ENCODE peak calls at places on chromosomes 4 and X, in five cellular contexts. O is HCT116, R is stomach, G is transverse colon, T is upper lobe of left lung. X is an unnamed sample.
A peak's percentile ranks its signal among the peaks of the same experiment; 100 is the strongest.

GRCh38 chr4:32025840-32026459 is 1305.8 kb downstream of the PCDH7 start:
- DNase-seq in G (peak; percentile 35), O (peak; percentile 74), R (no peak), T (no peak), X (no peak)

GRCh38 chr4:182843813-182844325 is 73.3 kb downstream of the DCTD start:
- DNase-seq in G (no peak), T (no peak), R (no peak), O (no peak), X (no peak)

GRCh38 chrX:9528498-9528897 is 63.6 kb downstream of the TBL1X start:
- DNase-seq in O (no peak), R (no peak), T (no peak), G (no peak), X (no peak)

GRCh38 chr4:160835789-160836188 is 1328.0 kb downstream of the FSTL5 start:
- DNase-seq in T (no peak), O (peak; percentile 33), G (no peak), R (no peak), X (no peak)

GRCh38 chr4:54940996-54941395 is 184.4 kb downstream of the KDR start:
- DNase-seq in R (no peak), G (no peak), O (no peak), T (no peak), X (no peak)

GRCh38 chr4:112517911-112518310 is 1.9 kb upstream of the NEUROG2 start:
- DNase-seq in O (no peak), T (no peak), G (no peak), R (no peak), X (no peak)

GRCh38 chr4:30434656-30435055 is 285.5 kb upstream of the PCDH7 start:
- DNase-seq in R (no peak), T (no peak), O (no peak), G (no peak), X (no peak)

GRCh38 chrX:24019448-24019847 is 7.5 kb downstream of the KLHL15 start:
- DNase-seq in R (no peak), O (no peak), G (no peak), T (no peak), X (no peak)

GRCh38 chr4:46124773-46125172 is 919 bp upstream of the GABRG1 start:
- DNase-seq in O (no peak), T (no peak), G (no peak), R (no peak), X (no peak)

GRCh38 chr4:61533140-61533539 is 333.0 kb downstream of the ADGRL3 start:
- DNase-seq in G (no peak), R (no peak), T (no peak), O (no peak), X (no peak)

GRCh38 chr4:114378306-114378903 is 220.2 kb upstream of the UGT8 start:
- DNase-seq in R (no peak), O (no peak), T (no peak), G (no peak), X (peak; percentile 22)

GRCh38 chrX:20066968-20067708 is 49.6 kb downstream of the MAP7D2 start:
- DNase-seq in R (no peak), G (peak; percentile 22), O (peak; percentile 38), T (peak; percentile 27), X (peak; percentile 30)

GRCh38 chr4:164109517-164109916 is 615.0 kb downstream of the TMA16 start:
- DNase-seq in R (no peak), G (no peak), T (no peak), O (no peak), X (no peak)

GRCh38 chr4:150493846-150494245 is 88.1 kb upstream of the MAB21L2 start:
- DNase-seq in G (no peak), R (no peak), O (no peak), T (no peak), X (no peak)

GRCh38 chr4:144712775-144713174 is 66.8 kb downstream of the HHIP start:
- DNase-seq in R (no peak), G (no peak), O (no peak), T (no peak), X (no peak)

GRCh38 chr4:188960411-188961093 is 821.3 kb downstream of the TRIML1 start:
- DNase-seq in O (no peak), G (no peak), T (no peak), R (no peak), X (no peak)

GRCh38 chrX:155819966-155820491 is 61.1 kb upstream of the VAMP7 start:
- DNase-seq in T (peak; percentile 70), R (peak; percentile 63), O (peak; percentile 75), G (peak; percentile 65), X (peak; percentile 58)

GRCh38 chr4:27278615-27279014 is 418.0 kb downstream of the STIM2 start:
- DNase-seq in T (no peak), O (no peak), R (no peak), G (no peak), X (no peak)

GRCh38 chrX:9180623-9181022 is 146.7 kb upstream of the FAM9B start:
- DNase-seq in G (no peak), R (no peak), T (no peak), O (no peak), X (no peak)

GRCh38 chrX:152897216-152898144 is at the start of gene ZNF185:
- DNase-seq in G (peak; percentile 66), O (no peak), T (peak; percentile 63), R (peak; percentile 73), X (peak; percentile 68)

GRCh38 chr4:159296061-159296460 is 193.2 kb downstream of the RAPGEF2 start:
- DNase-seq in O (no peak), T (no peak), R (no peak), G (no peak), X (no peak)

GRCh38 chr4:1864076-1865008 is 6.9 kb upstream of the NSD2 start:
- DNase-seq in O (no peak), T (no peak), R (no peak), G (no peak), X (no peak)

GRCh38 chr4:18980516-18981233 is 959.1 kb upstream of the LCORL start:
- DNase-seq in O (no peak), T (no peak), G (no peak), R (no peak), X (no peak)

GRCh38 chr4:158446106-158446505 is 75.6 kb upstream of the RXFP1 start:
- DNase-seq in R (no peak), O (no peak), G (no peak), T (no peak), X (no peak)

GRCh38 chr4:25030283-25031076 is at the start of gene LGI2:
- DNase-seq in T (peak; percentile 37), R (peak; percentile 68), G (peak; percentile 13), O (no peak), X (no peak)

GRCh38 chr4:186829740-186830449 is 106.2 kb upstream of the FAT1 start:
- DNase-seq in R (no peak), O (peak; percentile 82), G (no peak), T (no peak), X (no peak)

GRCh38 chr4:40251366-40251765 is 54.5 kb downstream of the RHOH start:
- DNase-seq in R (no peak), O (peak; percentile 92), T (no peak), G (no peak), X (no peak)

GRCh38 chr4:73735231-73735630 is 5.1 kb upstream of the CXCL8 start:
- DNase-seq in R (no peak), T (no peak), G (no peak), O (no peak), X (no peak)

GRCh38 chrX:30779453-30780030 is 109.5 kb downstream of the TAB3 start:
- DNase-seq in O (no peak), G (no peak), R (peak; percentile 10), T (no peak), X (no peak)

GRCh38 chr4:145406970-145407369 is 74.7 kb upstream of the SMAD1 start:
- DNase-seq in T (no peak), O (no peak), G (no peak), R (no peak), X (no peak)

GRCh38 chr4:89685690-89686089 is 151.3 kb downstream of the SNCA start:
- DNase-seq in O (no peak), T (no peak), R (no peak), G (no peak), X (no peak)

GRCh38 chr4:122747883-122748282 is 15.4 kb downstream of the BBS12 start:
- DNase-seq in R (no peak), T (no peak), G (no peak), O (no peak), X (no peak)

GRCh38 chr4:81875962-81876650 is 404.4 kb upstream of the RASGEF1B start:
- DNase-seq in R (no peak), O (no peak), G (no peak), T (no peak), X (no peak)

GRCh38 chr4:6772223-6772928 is 10.2 kb upstream of the KIAA0232 start:
- DNase-seq in T (no peak), G (peak; percentile 72), O (no peak), R (no peak), X (peak; percentile 66)

GRCh38 chr4:72031868-72032619 is at the start of gene NPFFR2:
- DNase-seq in O (no peak), R (no peak), T (peak; percentile 26), G (no peak), X (no peak)
- TF ChIP-seq POLR2AphosphoS5 in O (no peak), R (no peak), T (no peak), G (no peak), X (no peak)

GRCh38 chrX:7240929-7241328 is 93.0 kb upstream of the PUDP start:
- DNase-seq in G (no peak), T (no peak), R (no peak), O (no peak), X (no peak)

GRCh38 chrX:7244400-7244799 is 96.4 kb upstream of the PUDP start:
- DNase-seq in T (no peak), R (no peak), G (no peak), O (no peak), X (no peak)

DNA sequence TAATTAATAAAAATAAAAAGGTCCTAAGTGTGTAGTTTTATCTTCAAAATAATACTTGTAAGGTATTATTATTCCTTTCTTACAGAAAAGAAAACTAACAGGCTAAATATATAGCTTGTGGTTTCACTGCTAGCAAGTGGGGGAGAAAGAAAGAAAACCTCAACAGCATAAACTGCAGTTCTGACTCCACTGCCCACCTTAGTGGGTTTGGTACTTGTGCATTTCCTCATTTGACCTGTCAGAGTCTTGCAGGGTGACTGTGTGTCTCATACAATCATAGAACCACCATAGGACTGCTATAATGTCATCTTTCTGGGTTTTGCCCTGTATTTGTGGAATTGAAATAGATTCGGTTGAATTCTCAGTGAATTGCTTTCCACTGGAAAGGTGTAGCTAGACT is 94.7 kb upstream of the PUDP start:
- DNase-seq in G (no peak), T (no peak), R (no peak), O (no peak), X (no peak)
- H3K36me3 ChIP-seq in G (no peaks in the 10 kb centered on the region), T (no peaks in the 10 kb centered on the region), R (no peaks in the 10 kb centered on the region), O (no peaks in the 10 kb centered on the region), X (no peaks in the 10 kb centered on the region)

GRCh38 chr4:168124008-168124641 is 31.8 kb downstream of the ANXA10 start:
- DNase-seq in R (no peak), O (no peak), T (no peak), G (no peak), X (no peak)
- TF ChIP-seq POLR2AphosphoS5 in R (no peak), O (no peak), T (no peak), G (no peak), X (no peak)

GRCh38 chr4:76979236-76979635 is 29.7 kb downstream of the SEPTIN11 start:
- DNase-seq in O (no peak), T (no peak), R (no peak), G (no peak), X (no peak)
- H3K36me3 ChIP-seq in O (no peaks in the 10 kb centered on the region), T (no peaks in the 10 kb centered on the region), R (no peaks in the 10 kb centered on the region), G (no peaks in the 10 kb centered on the region), X (no peaks in the 10 kb centered on the region)